ENCODE peak calls at places on chromosomes 13 and 19, in seven cellular contexts. One of them, this sample, is unnamed.

GRCh38 chr19:5436101-5436947 is 18.9 kb upstream of the ZNRF4 start:
- DNase-seq in stimulated activated CD4-positive, alpha-beta T cell treated with anti-CD3 and anti-CD28 coated beads, Interleukin-15, amount 100 ng/mL, for 48 hours: no peak
- DNase-seq in M059J: peak; percentile 71
- DNase-seq in activated T-cell treated with anti-CD3 and anti-CD28 coated beads for 24 hours: no peak
- DNase-seq in NCI-H2081: peak; percentile 82
- DNase-seq in NCI-H1092: peak; percentile 54
- DNase-seq in thoracic aorta: no peak
- DNase-seq in this sample: no peak

GRCh38 chr13:99687728-99688397 is 186.6 kb downstream of the TM9SF2 start:
- DNase-seq in thoracic aorta: no peak
- DNase-seq in NCI-H2081: no peak
- DNase-seq in NCI-H1092: no peak
- DNase-seq in activated T-cell treated with anti-CD3 and anti-CD28 coated beads for 24 hours: no peak
- DNase-seq in M059J: peak; percentile 7
- DNase-seq in stimulated activated CD4-positive, alpha-beta T cell treated with anti-CD3 and anti-CD28 coated beads, Interleukin-15, amount 100 ng/mL, for 48 hours: no peak
- DNase-seq in this sample: no peak

GRCh38 chr19:49057636-49058234 is at the start of gene CGB7:
- DNase-seq in thoracic aorta: peak; percentile 22
- DNase-seq in stimulated activated CD4-positive, alpha-beta T cell treated with anti-CD3 and anti-CD28 coated beads, Interleukin-15, amount 100 ng/mL, for 48 hours: no peak
- DNase-seq in activated T-cell treated with anti-CD3 and anti-CD28 coated beads for 24 hours: peak; percentile 26
- DNase-seq in NCI-H1092: no peak
- DNase-seq in M059J: peak; percentile 82
- DNase-seq in NCI-H2081: no peak
- DNase-seq in this sample: peak; percentile 69

GRCh38 chr13:52010890-52011689 is at the start of gene ATP7B:
- DNase-seq in NCI-H1092: no peak
- DNase-seq in NCI-H2081: no peak
- DNase-seq in thoracic aorta: no peak
- DNase-seq in M059J: peak; percentile 8
- DNase-seq in activated T-cell treated with anti-CD3 and anti-CD28 coated beads for 24 hours: peak; percentile 1
- DNase-seq in stimulated activated CD4-positive, alpha-beta T cell treated with anti-CD3 and anti-CD28 coated beads, Interleukin-15, amount 100 ng/mL, for 48 hours: no peak
- DNase-seq in this sample: no peak

GRCh38 chr13:23372264-23372905 is 61.1 kb downstream of the SACS start:
- DNase-seq in NCI-H2081: no peak
- DNase-seq in thoracic aorta: no peak
- DNase-seq in stimulated activated CD4-positive, alpha-beta T cell treated with anti-CD3 and anti-CD28 coated beads, Interleukin-15, amount 100 ng/mL, for 48 hours: no peak
- DNase-seq in M059J: peak; percentile 46
- DNase-seq in activated T-cell treated with anti-CD3 and anti-CD28 coated beads for 24 hours: no peak
- DNase-seq in NCI-H1092: no peak
- DNase-seq in this sample: no peak

GRCh38 chr19:5036733-5037681 is 68.1 kb downstream of the KDM4B start:
- DNase-seq in M059J: peak; percentile 69
- DNase-seq in NCI-H2081: no peak
- DNase-seq in activated T-cell treated with anti-CD3 and anti-CD28 coated beads for 24 hours: no peak
- DNase-seq in stimulated activated CD4-positive, alpha-beta T cell treated with anti-CD3 and anti-CD28 coated beads, Interleukin-15, amount 100 ng/mL, for 48 hours: no peak
- DNase-seq in NCI-H1092: peak; percentile 33
- DNase-seq in thoracic aorta: no peak
- DNase-seq in this sample: peak; percentile 59

GRCh38 chr19:29565171-29565570 is 39.4 kb downstream of the VSTM2B start:
- DNase-seq in activated T-cell treated with anti-CD3 and anti-CD28 coated beads for 24 hours: no peak
- DNase-seq in stimulated activated CD4-positive, alpha-beta T cell treated with anti-CD3 and anti-CD28 coated beads, Interleukin-15, amount 100 ng/mL, for 48 hours: no peak
- DNase-seq in NCI-H1092: no peak
- DNase-seq in thoracic aorta: no peak
- DNase-seq in NCI-H2081: no peak
- DNase-seq in M059J: no peak
- DNase-seq in this sample: no peak

GRCh38 chr13:96089749-96090239 is at the start of gene HS6ST3:
- DNase-seq in stimulated activated CD4-positive, alpha-beta T cell treated with anti-CD3 and anti-CD28 coated beads, Interleukin-15, amount 100 ng/mL, for 48 hours: no peak
- DNase-seq in thoracic aorta: no peak
- DNase-seq in NCI-H1092: peak; percentile 72
- DNase-seq in M059J: peak; percentile 27
- DNase-seq in activated T-cell treated with anti-CD3 and anti-CD28 coated beads for 24 hours: no peak
- DNase-seq in NCI-H2081: peak; percentile 60
- DNase-seq in this sample: peak; percentile 14

GRCh38 chr13:86002921-86003488 is 203.8 kb upstream of the SLITRK6 start:
- DNase-seq in M059J: no peak
- DNase-seq in activated T-cell treated with anti-CD3 and anti-CD28 coated beads for 24 hours: no peak
- DNase-seq in thoracic aorta: no peak
- DNase-seq in stimulated activated CD4-positive, alpha-beta T cell treated with anti-CD3 and anti-CD28 coated beads, Interleukin-15, amount 100 ng/mL, for 48 hours: no peak
- DNase-seq in NCI-H2081: peak; percentile 88
- DNase-seq in NCI-H1092: peak; percentile 42
- DNase-seq in this sample: no peak

GRCh38 chr13:28415994-28416411 is 78.9 kb downstream of the FLT1 start:
- DNase-seq in NCI-H1092: no peak
- DNase-seq in activated T-cell treated with anti-CD3 and anti-CD28 coated beads for 24 hours: no peak
- DNase-seq in stimulated activated CD4-positive, alpha-beta T cell treated with anti-CD3 and anti-CD28 coated beads, Interleukin-15, amount 100 ng/mL, for 48 hours: no peak
- DNase-seq in NCI-H2081: no peak
- DNase-seq in thoracic aorta: no peak
- DNase-seq in M059J: no peak
- DNase-seq in this sample: no peak

GRCh38 chr19:7210359-7210758 is 83.9 kb downstream of the INSR start:
- DNase-seq in thoracic aorta: no peak
- DNase-seq in NCI-H1092: no peak
- DNase-seq in stimulated activated CD4-positive, alpha-beta T cell treated with anti-CD3 and anti-CD28 coated beads, Interleukin-15, amount 100 ng/mL, for 48 hours: no peak
- DNase-seq in activated T-cell treated with anti-CD3 and anti-CD28 coated beads for 24 hours: no peak
- DNase-seq in M059J: no peak
- DNase-seq in NCI-H2081: no peak
- DNase-seq in this sample: no peak

GRCh38 chr13:49874430-49874829 is 61.7 kb downstream of the SPRYD7 start:
- DNase-seq in thoracic aorta: no peak
- DNase-seq in NCI-H2081: no peak
- DNase-seq in stimulated activated CD4-positive, alpha-beta T cell treated with anti-CD3 and anti-CD28 coated beads, Interleukin-15, amount 100 ng/mL, for 48 hours: no peak
- DNase-seq in M059J: no peak
- DNase-seq in NCI-H1092: no peak
- DNase-seq in activated T-cell treated with anti-CD3 and anti-CD28 coated beads for 24 hours: no peak
- DNase-seq in this sample: no peak

GRCh38 chr13:95644611-95645052 is at the start of gene DZIP1:
- DNase-seq in stimulated activated CD4-positive, alpha-beta T cell treated with anti-CD3 and anti-CD28 coated beads, Interleukin-15, amount 100 ng/mL, for 48 hours: no peak
- DNase-seq in activated T-cell treated with anti-CD3 and anti-CD28 coated beads for 24 hours: no peak
- DNase-seq in NCI-H1092: peak; percentile 86
- DNase-seq in M059J: peak; percentile 79
- DNase-seq in thoracic aorta: peak; percentile 15
- DNase-seq in NCI-H2081: peak; percentile 83
- DNase-seq in this sample: peak; percentile 77

GRCh38 chr13:64471916-64472315 is 2758.2 kb downstream of the PCDH9 start:
- DNase-seq in M059J: peak; percentile 16
- DNase-seq in NCI-H2081: peak; percentile 14
- DNase-seq in NCI-H1092: peak; percentile 9
- DNase-seq in stimulated activated CD4-positive, alpha-beta T cell treated with anti-CD3 and anti-CD28 coated beads, Interleukin-15, amount 100 ng/mL, for 48 hours: no peak
- DNase-seq in thoracic aorta: no peak
- DNase-seq in activated T-cell treated with anti-CD3 and anti-CD28 coated beads for 24 hours: no peak
- DNase-seq in this sample: peak; percentile 10

GRCh38 chr19:1650627-1651009 is 1.8 kb downstream of the TCF3 start:
- DNase-seq in stimulated activated CD4-positive, alpha-beta T cell treated with anti-CD3 and anti-CD28 coated beads, Interleukin-15, amount 100 ng/mL, for 48 hours: no peak
- DNase-seq in NCI-H2081: no peak
- DNase-seq in activated T-cell treated with anti-CD3 and anti-CD28 coated beads for 24 hours: no peak
- DNase-seq in M059J: peak; percentile 21
- DNase-seq in NCI-H1092: no peak
- DNase-seq in thoracic aorta: no peak
- DNase-seq in this sample: no peak

GRCh38 chr13:93004919-93005318 is 221.7 kb upstream of the GPC6 start:
- DNase-seq in NCI-H1092: no peak
- DNase-seq in stimulated activated CD4-positive, alpha-beta T cell treated with anti-CD3 and anti-CD28 coated beads, Interleukin-15, amount 100 ng/mL, for 48 hours: no peak
- DNase-seq in NCI-H2081: no peak
- DNase-seq in M059J: no peak
- DNase-seq in thoracic aorta: no peak
- DNase-seq in activated T-cell treated with anti-CD3 and anti-CD28 coated beads for 24 hours: no peak
- DNase-seq in this sample: peak; percentile 25